ENCODE peak calls at places on chromosomes 3 and 15, in ten cellular contexts. M, N, J, B, P, H, L, F, U and T are unnamed samples.
A peak's percentile ranks its signal among the peaks of the same experiment; 100 is the strongest.

GRCh38 chr15:79341361-79341760 is 30.4 kb downstream of the TMED3 start:
- DNase-seq in M (no peak), N (no peak), J (no peak), B (no peak), P (no peak), H (no peak), L (no peak), F (no peak), U (no peak), T (no peak)

GRCh38 chr3:16512435-16513140 is 911 bp downstream of the RFTN1 start:
- DNase-seq in M (no peak), N (no peak), J (peak; percentile 54), B (peak; percentile 26), P (no peak), H (no peak), L (no peak), F (no peak), U (peak; percentile 29), T (peak; percentile 43)

GRCh38 chr15:24659622-24660021 is 16.0 kb upstream of the NPAP1 start:
- DNase-seq in M (no peak), N (no peak), J (no peak), B (no peak), P (no peak), H (no peak), L (no peak), F (no peak), U (no peak), T (no peak)

GRCh38 chr15:85531083-85531482 is 150.7 kb downstream of the AKAP13 start:
- DNase-seq in M (no peak), N (no peak), J (no peak), B (no peak), P (no peak), H (no peak), L (no peak), F (no peak), U (no peak), T (no peak)

GRCh38 chr3:9064853-9065252 is 101.6 kb upstream of the RAD18 start:
- DNase-seq in M (no peak), N (no peak), J (no peak), B (no peak), P (no peak), H (no peak), L (no peak), F (no peak), U (no peak), T (no peak)

GRCh38 chr15:87686308-87686707 is 570.2 kb downstream of the NTRK3 start:
- DNase-seq in M (no peak), N (no peak), J (no peak), B (no peak), P (no peak), H (no peak), L (no peak), F (no peak), U (no peak), T (no peak)

GRCh38 chr15:33587773-33588172 is 277.0 kb downstream of the RYR3 start:
- DNase-seq in M (no peak), N (no peak), J (no peak), B (no peak), P (no peak), H (no peak), L (no peak), F (no peak), U (no peak), T (no peak)

GRCh38 chr3:193984378-193984777 is 151.6 kb upstream of the HES1 start:
- DNase-seq in M (no peak), N (no peak), J (no peak), B (no peak), P (no peak), H (no peak), L (no peak), F (no peak), U (no peak), T (no peak)

GRCh38 chr3:61832375-61833229 is 271.2 kb downstream of the PTPRG start:
- DNase-seq in M (no peak), N (no peak), J (no peak), B (no peak), P (no peak), H (no peak), L (no peak), F (no peak), U (no peak), T (no peak)

GRCh38 chr3:175234541-175234940 is 375.4 kb downstream of the NAALADL2 start:
- DNase-seq in M (no peak), N (no peak), J (no peak), B (no peak), P (no peak), H (no peak), L (no peak), F (no peak), U (no peak), T (no peak)

GRCh38 chr3:175238848-175239247 is 379.7 kb downstream of the NAALADL2 start:
- DNase-seq in M (no peak), N (no peak), J (no peak), B (no peak), P (no peak), H (no peak), L (no peak), F (no peak), U (no peak), T (no peak)

DNA sequence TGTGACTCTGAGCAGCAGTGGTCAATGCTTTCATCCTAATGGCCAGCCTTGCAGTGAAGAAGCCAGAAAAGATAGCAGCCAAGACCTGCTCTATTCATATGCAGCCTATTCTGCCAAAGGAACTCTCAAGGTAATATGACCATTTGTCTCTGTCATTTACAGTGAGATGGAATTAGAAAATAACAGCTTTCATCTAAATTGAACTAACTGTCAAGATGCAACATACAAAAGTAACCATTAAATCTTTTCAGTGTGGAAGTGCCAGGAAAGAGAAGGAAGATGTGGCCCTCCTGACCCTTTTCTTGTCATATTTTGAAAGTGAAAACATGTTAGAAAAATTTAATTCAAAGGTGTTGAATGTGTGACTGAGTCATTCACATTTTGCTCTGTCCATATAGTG is 374.9 kb downstream of the NAALADL2 start:
- DNase-seq in M (no peak), N (no peak), J (no peak), B (no peak), P (no peak), H (no peak), L (no peak), F (no peak), U (no peak), T (no peak)
- TF ChIP-seq POLR2AphosphoS5 in M (no peak), N (no peak), J (no peak), B (no peak), P (no peak), H (no peak), L (no peak), F (no peak), U (no peak), T (no peak)

DNA sequence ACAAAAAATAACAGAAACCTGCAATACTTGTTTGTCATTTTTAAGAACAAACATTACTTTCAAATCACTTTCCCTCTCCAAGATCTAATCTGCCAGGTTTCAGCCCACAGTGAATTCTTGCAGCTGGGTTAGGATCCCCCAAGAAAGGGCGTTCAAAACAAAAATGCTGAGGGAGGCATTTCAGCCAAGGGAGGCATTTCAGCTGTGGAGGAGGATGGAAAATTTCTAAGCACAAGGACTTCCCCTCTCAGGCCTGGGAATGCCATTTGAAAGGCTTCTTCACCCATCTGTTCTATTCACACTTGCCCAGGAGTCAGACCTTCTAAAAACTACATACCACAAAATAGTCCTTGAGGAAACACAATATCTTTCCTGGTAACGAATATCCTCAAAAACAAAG is 69.1 kb downstream of the P3H2 start:
- DNase-seq in M (no peak), N (no peak), J (peak; percentile 61), B (no peak), P (no peak), H (no peak), L (no peak), F (no peak), U (no peak), T (no peak)
- TF ChIP-seq POLR2AphosphoS5 in M (no peak), N (no peak), J (no peak), B (no peak), P (no peak), H (no peak), L (no peak), F (no peak), U (no peak), T (no peak)

GRCh38 chr3:12192173-12192572 is 33.5 kb upstream of the TIMP4 start:
- DNase-seq in M (peak; percentile 76), N (no peak), J (no peak), B (no peak), P (no peak), H (no peak), L (no peak), F (no peak), U (no peak), T (no peak)
- TF ChIP-seq POLR2AphosphoS5 in M (no peak), N (no peak), J (no peak), B (no peak), P (no peak), H (no peak), L (no peak), F (no peak), U (no peak), T (no peak)

GRCh38 chr3:24460974-24461373 is 33.7 kb downstream of the THRB start:
- DNase-seq in M (no peak), N (no peak), J (no peak), B (no peak), P (no peak), H (no peak), L (no peak), F (no peak), U (no peak), T (no peak)
- TF ChIP-seq POLR2AphosphoS5 in M (no peak), N (no peak), J (no peak), B (no peak), P (no peak), H (no peak), L (no peak), F (no peak), U (no peak), T (no peak)

GRCh38 chr3:27311400-27311799 is 57.8 kb downstream of the NEK10 start:
- DNase-seq in M (no peak), N (peak; percentile 90), J (peak; percentile 10), B (no peak), P (peak; percentile 79), H (no peak), L (peak; percentile 27), F (no peak), U (no peak), T (no peak)
- TF ChIP-seq POLR2AphosphoS5 in M (no peak), N (peak; percentile 23), J (no peak), B (no peak), P (peak; percentile 31), H (no peak), L (no peak), F (no peak), U (no peak), T (no peak)